ENCODE peak calls at places on chromosome 9, in nine cellular contexts. One of them, this sample, is unnamed.

GRCh38 chr9:21576331-21577189 is 94.4 kb upstream of the IFNE start:
- DNase-seq in ELF-1: peak; percentile 31
- DNase-seq in NCI-H748 treated with DMSO at 0.1 percent for 48 hours: no peak
- DNase-seq in pancreas: no peak
- DNase-seq in activated T-helper 1 cell treated with anti-CD3 and anti-CD28 coated beads, Interleukin-12 subunit alpha, Interleukin-12 subunit beta, Interleukin-2, Interleukin-4 antibody, amounts not matched to agents 30 ng/mL and 10 ng/mL and 1 ng/mL, durations not matched to agents 14 hours and 24 hours and 36 hours: no peak
- DNase-seq in stromal cell of bone marrow: peak; percentile 90
- DNase-seq in Daoy: no peak
- DNase-seq in EL: peak; percentile 94
- DNase-seq in NCI-H1105 treated with DMSO at 0.1 percent for 48 hours: no peak
- DNase-seq in this sample: peak; percentile 86

GRCh38 chr9:118650407-118650806 is 718.8 kb downstream of the BRINP1 start:
- DNase-seq in Daoy: no peak
- DNase-seq in pancreas: no peak
- DNase-seq in NCI-H1105 treated with DMSO at 0.1 percent for 48 hours: no peak
- DNase-seq in activated T-helper 1 cell treated with anti-CD3 and anti-CD28 coated beads, Interleukin-12 subunit alpha, Interleukin-12 subunit beta, Interleukin-2, Interleukin-4 antibody, amounts not matched to agents 30 ng/mL and 10 ng/mL and 1 ng/mL, durations not matched to agents 14 hours and 24 hours and 36 hours: no peak
- DNase-seq in stromal cell of bone marrow: no peak
- DNase-seq in EL: no peak
- DNase-seq in NCI-H748 treated with DMSO at 0.1 percent for 48 hours: no peak
- DNase-seq in ELF-1: no peak
- DNase-seq in this sample: no peak

GRCh38 chr9:114445616-114446015 is 57.8 kb upstream of the AKNA start:
- DNase-seq in activated T-helper 1 cell treated with anti-CD3 and anti-CD28 coated beads, Interleukin-12 subunit alpha, Interleukin-12 subunit beta, Interleukin-2, Interleukin-4 antibody, amounts not matched to agents 30 ng/mL and 10 ng/mL and 1 ng/mL, durations not matched to agents 14 hours and 24 hours and 36 hours: no peak
- DNase-seq in ELF-1: no peak
- DNase-seq in Daoy: no peak
- DNase-seq in stromal cell of bone marrow: no peak
- DNase-seq in NCI-H748 treated with DMSO at 0.1 percent for 48 hours: no peak
- DNase-seq in EL: no peak
- DNase-seq in pancreas: no peak
- DNase-seq in NCI-H1105 treated with DMSO at 0.1 percent for 48 hours: no peak
- DNase-seq in this sample: no peak

GRCh38 chr9:130073373-130073772 is 19.7 kb downstream of the GPR107 start:
- DNase-seq in pancreas: no peak
- DNase-seq in NCI-H748 treated with DMSO at 0.1 percent for 48 hours: no peak
- DNase-seq in EL: peak; percentile 53
- DNase-seq in activated T-helper 1 cell treated with anti-CD3 and anti-CD28 coated beads, Interleukin-12 subunit alpha, Interleukin-12 subunit beta, Interleukin-2, Interleukin-4 antibody, amounts not matched to agents 30 ng/mL and 10 ng/mL and 1 ng/mL, durations not matched to agents 14 hours and 24 hours and 36 hours: no peak
- DNase-seq in ELF-1: peak; percentile 69
- DNase-seq in NCI-H1105 treated with DMSO at 0.1 percent for 48 hours: no peak
- DNase-seq in Daoy: peak; percentile 81
- DNase-seq in stromal cell of bone marrow: peak; percentile 12
- DNase-seq in this sample: no peak

GRCh38 chr9:106376689-106377088 is 486.3 kb upstream of the ZNF462 start:
- DNase-seq in stromal cell of bone marrow: no peak
- DNase-seq in ELF-1: no peak
- DNase-seq in pancreas: no peak
- DNase-seq in activated T-helper 1 cell treated with anti-CD3 and anti-CD28 coated beads, Interleukin-12 subunit alpha, Interleukin-12 subunit beta, Interleukin-2, Interleukin-4 antibody, amounts not matched to agents 30 ng/mL and 10 ng/mL and 1 ng/mL, durations not matched to agents 14 hours and 24 hours and 36 hours: no peak
- DNase-seq in EL: peak; percentile 16
- DNase-seq in NCI-H748 treated with DMSO at 0.1 percent for 48 hours: no peak
- DNase-seq in NCI-H1105 treated with DMSO at 0.1 percent for 48 hours: no peak
- DNase-seq in Daoy: peak; percentile 13
- DNase-seq in this sample: no peak

GRCh38 chr9:89252910-89253309 is 58.1 kb upstream of the CKS2 start:
- DNase-seq in ELF-1: no peak
- DNase-seq in EL: no peak
- DNase-seq in NCI-H1105 treated with DMSO at 0.1 percent for 48 hours: no peak
- DNase-seq in Daoy: no peak
- DNase-seq in stromal cell of bone marrow: no peak
- DNase-seq in NCI-H748 treated with DMSO at 0.1 percent for 48 hours: no peak
- DNase-seq in pancreas: no peak
- DNase-seq in activated T-helper 1 cell treated with anti-CD3 and anti-CD28 coated beads, Interleukin-12 subunit alpha, Interleukin-12 subunit beta, Interleukin-2, Interleukin-4 antibody, amounts not matched to agents 30 ng/mL and 10 ng/mL and 1 ng/mL, durations not matched to agents 14 hours and 24 hours and 36 hours: no peak
- DNase-seq in this sample: no peak

GRCh38 chr9:91751922-91752321 is 198.1 kb downstream of the ROR2 start:
- DNase-seq in activated T-helper 1 cell treated with anti-CD3 and anti-CD28 coated beads, Interleukin-12 subunit alpha, Interleukin-12 subunit beta, Interleukin-2, Interleukin-4 antibody, amounts not matched to agents 30 ng/mL and 10 ng/mL and 1 ng/mL, durations not matched to agents 14 hours and 24 hours and 36 hours: no peak
- DNase-seq in Daoy: no peak
- DNase-seq in NCI-H748 treated with DMSO at 0.1 percent for 48 hours: no peak
- DNase-seq in pancreas: no peak
- DNase-seq in ELF-1: no peak
- DNase-seq in NCI-H1105 treated with DMSO at 0.1 percent for 48 hours: no peak
- DNase-seq in EL: peak; percentile 50
- DNase-seq in stromal cell of bone marrow: peak; percentile 48
- DNase-seq in this sample: no peak

GRCh38 chr9:92980085-92980745 is 32.9 kb downstream of the FGD3 start:
- DNase-seq in Daoy: no peak
- DNase-seq in EL: no peak
- DNase-seq in NCI-H1105 treated with DMSO at 0.1 percent for 48 hours: no peak
- DNase-seq in activated T-helper 1 cell treated with anti-CD3 and anti-CD28 coated beads, Interleukin-12 subunit alpha, Interleukin-12 subunit beta, Interleukin-2, Interleukin-4 antibody, amounts not matched to agents 30 ng/mL and 10 ng/mL and 1 ng/mL, durations not matched to agents 14 hours and 24 hours and 36 hours: no peak
- DNase-seq in NCI-H748 treated with DMSO at 0.1 percent for 48 hours: no peak
- DNase-seq in ELF-1: no peak
- DNase-seq in pancreas: no peak
- DNase-seq in stromal cell of bone marrow: no peak
- DNase-seq in this sample: no peak

GRCh38 chr9:6600006-6600405 is 45.5 kb downstream of the GLDC start:
- DNase-seq in activated T-helper 1 cell treated with anti-CD3 and anti-CD28 coated beads, Interleukin-12 subunit alpha, Interleukin-12 subunit beta, Interleukin-2, Interleukin-4 antibody, amounts not matched to agents 30 ng/mL and 10 ng/mL and 1 ng/mL, durations not matched to agents 14 hours and 24 hours and 36 hours: no peak
- DNase-seq in ELF-1: no peak
- DNase-seq in Daoy: no peak
- DNase-seq in EL: no peak
- DNase-seq in pancreas: no peak
- DNase-seq in NCI-H748 treated with DMSO at 0.1 percent for 48 hours: no peak
- DNase-seq in NCI-H1105 treated with DMSO at 0.1 percent for 48 hours: no peak
- DNase-seq in stromal cell of bone marrow: no peak
- DNase-seq in this sample: no peak

GRCh38 chr9:113707953-113708695 is 168.0 kb upstream of the ZNF618 start:
- DNase-seq in stromal cell of bone marrow: no peak
- DNase-seq in EL: no peak
- DNase-seq in NCI-H748 treated with DMSO at 0.1 percent for 48 hours: no peak
- DNase-seq in NCI-H1105 treated with DMSO at 0.1 percent for 48 hours: no peak
- DNase-seq in Daoy: no peak
- DNase-seq in activated T-helper 1 cell treated with anti-CD3 and anti-CD28 coated beads, Interleukin-12 subunit alpha, Interleukin-12 subunit beta, Interleukin-2, Interleukin-4 antibody, amounts not matched to agents 30 ng/mL and 10 ng/mL and 1 ng/mL, durations not matched to agents 14 hours and 24 hours and 36 hours: no peak
- DNase-seq in ELF-1: no peak
- DNase-seq in pancreas: no peak
- DNase-seq in this sample: no peak

GRCh38 chr9:108536836-108537601 is 318.8 kb downstream of the ACTL7B start:
- DNase-seq in ELF-1: no peak
- DNase-seq in stromal cell of bone marrow: no peak
- DNase-seq in NCI-H748 treated with DMSO at 0.1 percent for 48 hours: no peak
- DNase-seq in activated T-helper 1 cell treated with anti-CD3 and anti-CD28 coated beads, Interleukin-12 subunit alpha, Interleukin-12 subunit beta, Interleukin-2, Interleukin-4 antibody, amounts not matched to agents 30 ng/mL and 10 ng/mL and 1 ng/mL, durations not matched to agents 14 hours and 24 hours and 36 hours: no peak
- DNase-seq in NCI-H1105 treated with DMSO at 0.1 percent for 48 hours: no peak
- DNase-seq in Daoy: no peak
- DNase-seq in pancreas: no peak
- DNase-seq in EL: peak; percentile 65
- DNase-seq in this sample: no peak

GRCh38 chr9:133580416-133580738 is 28.8 kb downstream of the FAM163B start:
- DNase-seq in ELF-1: no peak
- DNase-seq in pancreas: no peak
- DNase-seq in EL: no peak
- DNase-seq in Daoy: no peak
- DNase-seq in activated T-helper 1 cell treated with anti-CD3 and anti-CD28 coated beads, Interleukin-12 subunit alpha, Interleukin-12 subunit beta, Interleukin-2, Interleukin-4 antibody, amounts not matched to agents 30 ng/mL and 10 ng/mL and 1 ng/mL, durations not matched to agents 14 hours and 24 hours and 36 hours: no peak
- DNase-seq in NCI-H1105 treated with DMSO at 0.1 percent for 48 hours: no peak
- DNase-seq in stromal cell of bone marrow: no peak
- DNase-seq in NCI-H748 treated with DMSO at 0.1 percent for 48 hours: no peak
- DNase-seq in this sample: no peak

GRCh38 chr9:94611638-94612068 is 18.0 kb upstream of the FBP2 start:
- DNase-seq in activated T-helper 1 cell treated with anti-CD3 and anti-CD28 coated beads, Interleukin-12 subunit alpha, Interleukin-12 subunit beta, Interleukin-2, Interleukin-4 antibody, amounts not matched to agents 30 ng/mL and 10 ng/mL and 1 ng/mL, durations not matched to agents 14 hours and 24 hours and 36 hours: peak; percentile 2
- DNase-seq in pancreas: no peak
- DNase-seq in NCI-H748 treated with DMSO at 0.1 percent for 48 hours: no peak
- DNase-seq in stromal cell of bone marrow: no peak
- DNase-seq in ELF-1: no peak
- DNase-seq in EL: no peak
- DNase-seq in NCI-H1105 treated with DMSO at 0.1 percent for 48 hours: no peak
- DNase-seq in Daoy: no peak
- DNase-seq in this sample: no peak

GRCh38 chr9:98943682-98944129 is at the start of gene COL15A1:
- DNase-seq in EL: peak; percentile 23
- DNase-seq in NCI-H748 treated with DMSO at 0.1 percent for 48 hours: peak; percentile 21
- DNase-seq in NCI-H1105 treated with DMSO at 0.1 percent for 48 hours: no peak
- DNase-seq in ELF-1: peak; percentile 45
- DNase-seq in pancreas: peak; percentile 38
- DNase-seq in activated T-helper 1 cell treated with anti-CD3 and anti-CD28 coated beads, Interleukin-12 subunit alpha, Interleukin-12 subunit beta, Interleukin-2, Interleukin-4 antibody, amounts not matched to agents 30 ng/mL and 10 ng/mL and 1 ng/mL, durations not matched to agents 14 hours and 24 hours and 36 hours: no peak
- DNase-seq in Daoy: peak; percentile 46
- DNase-seq in stromal cell of bone marrow: no peak
- DNase-seq in this sample: no peak

GRCh38 chr9:130128251-130128650 is 44.0 kb upstream of the NCS1 start:
- DNase-seq in ELF-1: no peak
- DNase-seq in EL: peak; percentile 37
- DNase-seq in activated T-helper 1 cell treated with anti-CD3 and anti-CD28 coated beads, Interleukin-12 subunit alpha, Interleukin-12 subunit beta, Interleukin-2, Interleukin-4 antibody, amounts not matched to agents 30 ng/mL and 10 ng/mL and 1 ng/mL, durations not matched to agents 14 hours and 24 hours and 36 hours: peak; percentile 65
- DNase-seq in NCI-H1105 treated with DMSO at 0.1 percent for 48 hours: no peak
- DNase-seq in pancreas: no peak
- DNase-seq in NCI-H748 treated with DMSO at 0.1 percent for 48 hours: no peak
- DNase-seq in Daoy: peak; percentile 72
- DNase-seq in stromal cell of bone marrow: no peak
- DNase-seq in this sample: no peak

GRCh38 chr9:93048706-93049448 is 9.6 kb upstream of the SUSD3 start:
- DNase-seq in stromal cell of bone marrow: no peak
- DNase-seq in NCI-H748 treated with DMSO at 0.1 percent for 48 hours: no peak
- DNase-seq in NCI-H1105 treated with DMSO at 0.1 percent for 48 hours: no peak
- DNase-seq in EL: no peak
- DNase-seq in pancreas: no peak
- DNase-seq in activated T-helper 1 cell treated with anti-CD3 and anti-CD28 coated beads, Interleukin-12 subunit alpha, Interleukin-12 subunit beta, Interleukin-2, Interleukin-4 antibody, amounts not matched to agents 30 ng/mL and 10 ng/mL and 1 ng/mL, durations not matched to agents 14 hours and 24 hours and 36 hours: no peak
- DNase-seq in ELF-1: no peak
- DNase-seq in Daoy: no peak
- DNase-seq in this sample: no peak

GRCh38 chr9:96139592-96140251 is 162.3 kb downstream of the HSD17B3 start:
- DNase-seq in EL: peak; percentile 84
- DNase-seq in NCI-H748 treated with DMSO at 0.1 percent for 48 hours: peak; percentile 51
- DNase-seq in stromal cell of bone marrow: peak; percentile 81
- DNase-seq in ELF-1: no peak
- DNase-seq in NCI-H1105 treated with DMSO at 0.1 percent for 48 hours: peak; percentile 88
- DNase-seq in Daoy: peak; percentile 79
- DNase-seq in pancreas: no peak
- DNase-seq in activated T-helper 1 cell treated with anti-CD3 and anti-CD28 coated beads, Interleukin-12 subunit alpha, Interleukin-12 subunit beta, Interleukin-2, Interleukin-4 antibody, amounts not matched to agents 30 ng/mL and 10 ng/mL and 1 ng/mL, durations not matched to agents 14 hours and 24 hours and 36 hours: no peak
- DNase-seq in this sample: peak; percentile 90

GRCh38 chr9:37324691-37325490 is 97.6 kb upstream of the GRHPR start:
- DNase-seq in NCI-H748 treated with DMSO at 0.1 percent for 48 hours: peak; percentile 27
- DNase-seq in EL: no peak
- DNase-seq in ELF-1: no peak
- DNase-seq in pancreas: no peak
- DNase-seq in Daoy: no peak
- DNase-seq in activated T-helper 1 cell treated with anti-CD3 and anti-CD28 coated beads, Interleukin-12 subunit alpha, Interleukin-12 subunit beta, Interleukin-2, Interleukin-4 antibody, amounts not matched to agents 30 ng/mL and 10 ng/mL and 1 ng/mL, durations not matched to agents 14 hours and 24 hours and 36 hours: no peak
- DNase-seq in NCI-H1105 treated with DMSO at 0.1 percent for 48 hours: peak; percentile 82
- DNase-seq in stromal cell of bone marrow: no peak
- DNase-seq in this sample: no peak

GRCh38 chr9:88976186-88976887 is 14.9 kb upstream of the S1PR3 start:
- DNase-seq in NCI-H748 treated with DMSO at 0.1 percent for 48 hours: no peak
- DNase-seq in pancreas: no peak
- DNase-seq in activated T-helper 1 cell treated with anti-CD3 and anti-CD28 coated beads, Interleukin-12 subunit alpha, Interleukin-12 subunit beta, Interleukin-2, Interleukin-4 antibody, amounts not matched to agents 30 ng/mL and 10 ng/mL and 1 ng/mL, durations not matched to agents 14 hours and 24 hours and 36 hours: no peak
- DNase-seq in EL: no peak
- DNase-seq in stromal cell of bone marrow: no peak
- DNase-seq in ELF-1: no peak
- DNase-seq in NCI-H1105 treated with DMSO at 0.1 percent for 48 hours: no peak
- DNase-seq in Daoy: no peak
- DNase-seq in this sample: no peak

GRCh38 chr9:6689893-6690634 is 44.5 kb upstream of the GLDC start:
- DNase-seq in stromal cell of bone marrow: no peak
- DNase-seq in pancreas: no peak
- DNase-seq in EL: no peak
- DNase-seq in NCI-H748 treated with DMSO at 0.1 percent for 48 hours: no peak
- DNase-seq in Daoy: no peak
- DNase-seq in activated T-helper 1 cell treated with anti-CD3 and anti-CD28 coated beads, Interleukin-12 subunit alpha, Interleukin-12 subunit beta, Interleukin-2, Interleukin-4 antibody, amounts not matched to agents 30 ng/mL and 10 ng/mL and 1 ng/mL, durations not matched to agents 14 hours and 24 hours and 36 hours: no peak
- DNase-seq in NCI-H1105 treated with DMSO at 0.1 percent for 48 hours: no peak
- DNase-seq in ELF-1: no peak
- DNase-seq in this sample: no peak

GRCh38 chr9:6567140-6567591 is 78.4 kb downstream of the GLDC start:
- DNase-seq in stromal cell of bone marrow: peak; percentile 91
- DNase-seq in NCI-H748 treated with DMSO at 0.1 percent for 48 hours: no peak
- DNase-seq in pancreas: no peak
- DNase-seq in Daoy: peak; percentile 96
- DNase-seq in ELF-1: no peak
- DNase-seq in NCI-H1105 treated with DMSO at 0.1 percent for 48 hours: no peak
- DNase-seq in EL: peak; percentile 91
- DNase-seq in activated T-helper 1 cell treated with anti-CD3 and anti-CD28 coated beads, Interleukin-12 subunit alpha, Interleukin-12 subunit beta, Interleukin-2, Interleukin-4 antibody, amounts not matched to agents 30 ng/mL and 10 ng/mL and 1 ng/mL, durations not matched to agents 14 hours and 24 hours and 36 hours: peak; percentile 9
- DNase-seq in this sample: peak; percentile 87

GRCh38 chr9:126331964-126332748 is 5.5 kb downstream of the MVB12B start:
- DNase-seq in activated T-helper 1 cell treated with anti-CD3 and anti-CD28 coated beads, Interleukin-12 subunit alpha, Interleukin-12 subunit beta, Interleukin-2, Interleukin-4 antibody, amounts not matched to agents 30 ng/mL and 10 ng/mL and 1 ng/mL, durations not matched to agents 14 hours and 24 hours and 36 hours: no peak
- DNase-seq in ELF-1: no peak
- DNase-seq in NCI-H748 treated with DMSO at 0.1 percent for 48 hours: no peak
- DNase-seq in EL: no peak
- DNase-seq in stromal cell of bone marrow: no peak
- DNase-seq in NCI-H1105 treated with DMSO at 0.1 percent for 48 hours: no peak
- DNase-seq in pancreas: no peak
- DNase-seq in Daoy: no peak
- DNase-seq in this sample: no peak

GRCh38 chr9:99059074-99059894 is 45.6 kb upstream of the TGFBR1 start:
- DNase-seq in activated T-helper 1 cell treated with anti-CD3 and anti-CD28 coated beads, Interleukin-12 subunit alpha, Interleukin-12 subunit beta, Interleukin-2, Interleukin-4 antibody, amounts not matched to agents 30 ng/mL and 10 ng/mL and 1 ng/mL, durations not matched to agents 14 hours and 24 hours and 36 hours: no peak
- DNase-seq in EL: peak; percentile 31
- DNase-seq in NCI-H1105 treated with DMSO at 0.1 percent for 48 hours: no peak
- DNase-seq in ELF-1: no peak
- DNase-seq in stromal cell of bone marrow: no peak
- DNase-seq in NCI-H748 treated with DMSO at 0.1 percent for 48 hours: no peak
- DNase-seq in Daoy: no peak
- DNase-seq in pancreas: no peak
- DNase-seq in this sample: no peak

GRCh38 chr9:70422371-70423043 is 8.1 kb upstream of the KLF9 start:
- DNase-seq in pancreas: no peak
- DNase-seq in NCI-H748 treated with DMSO at 0.1 percent for 48 hours: no peak
- DNase-seq in ELF-1: no peak
- DNase-seq in EL: no peak
- DNase-seq in activated T-helper 1 cell treated with anti-CD3 and anti-CD28 coated beads, Interleukin-12 subunit alpha, Interleukin-12 subunit beta, Interleukin-2, Interleukin-4 antibody, amounts not matched to agents 30 ng/mL and 10 ng/mL and 1 ng/mL, durations not matched to agents 14 hours and 24 hours and 36 hours: no peak
- DNase-seq in Daoy: no peak
- DNase-seq in stromal cell of bone marrow: no peak
- DNase-seq in NCI-H1105 treated with DMSO at 0.1 percent for 48 hours: no peak
- DNase-seq in this sample: no peak

GRCh38 chr9:91500509-91501011 is 76.9 kb upstream of the NFIL3 start:
- DNase-seq in stromal cell of bone marrow: peak; percentile 76
- DNase-seq in ELF-1: no peak
- DNase-seq in Daoy: peak; percentile 95
- DNase-seq in NCI-H748 treated with DMSO at 0.1 percent for 48 hours: no peak
- DNase-seq in NCI-H1105 treated with DMSO at 0.1 percent for 48 hours: no peak
- DNase-seq in activated T-helper 1 cell treated with anti-CD3 and anti-CD28 coated beads, Interleukin-12 subunit alpha, Interleukin-12 subunit beta, Interleukin-2, Interleukin-4 antibody, amounts not matched to agents 30 ng/mL and 10 ng/mL and 1 ng/mL, durations not matched to agents 14 hours and 24 hours and 36 hours: no peak
- DNase-seq in EL: peak; percentile 82
- DNase-seq in pancreas: no peak
- DNase-seq in this sample: peak; percentile 25

This sample was measured in skeletal muscle cell.